ENCODE peak calls at places on chromosomes 13 and 19, in four cellular contexts. F, V, U and Q are unnamed samples. For H3K4me1, the result is how much of the 10 kb centered on the place peaks cover.

GRCh38 chr19:33725567-33725966 is 71.1 kb upstream of the KCTD15 start:
- DNase-seq in F (no peak), V (no peak), U (no peak), Q (no peak)

GRCh38 chr19:18429717-18430416 is 8.1 kb downstream of the ISYNA1 start:
- DNase-seq in F (no peak), V (no peak), U (no peak), Q (no peak)

GRCh38 chr19:30476997-30477396 is 104.8 kb downstream of the ZNF536 start:
- DNase-seq in F (no peak), V (no peak), U (no peak), Q (no peak)

GRCh38 chr19:35717665-35718344 is at the start of gene KMT2B:
- DNase-seq in F (peak), V (peak), U (peak), Q (no peak)

GRCh38 chr13:28220166-28220565 is 81.8 kb downstream of the PAN3 start:
- DNase-seq in F (no peak), V (no peak), U (no peak), Q (no peak)

GRCh38 chr19:30780032-30780431 is 407.8 kb downstream of the ZNF536 start:
- DNase-seq in F (no peak), V (no peak), U (no peak), Q (no peak)

GRCh38 chr13:43154083-43154739 is 130.8 kb downstream of the DNAJC15 start:
- DNase-seq in F (no peak), V (no peak), U (peak), Q (no peak)

GRCh38 chr13:55815458-55816033 is 1325.2 kb upstream of the PRR20A start:
- DNase-seq in F (no peak), V (no peak), U (no peak), Q (no peak)

GRCh38 chr19:29620931-29621351 is 14.9 kb downstream of the POP4 start:
- DNase-seq in F (no peak), V (no peak), U (no peak), Q (peak)

GRCh38 chr19:43624933-43625332 is 5.5 kb upstream of the ZNF428 start:
- DNase-seq in F (peak), V (peak), U (no peak), Q (no peak)

GRCh38 chr13:45737571-45738002 is 35.5 kb downstream of the CBY2 start:
- DNase-seq in F (no peak), V (peak), U (no peak), Q (peak)

GRCh38 chr13:71663431-71663830 is 203.6 kb downstream of the DACH1 start:
- DNase-seq in F (no peak), V (no peak), U (peak), Q (no peak)

GRCh38 chr19:46951236-46951986 is 68.2 kb upstream of the NPAS1 start:
- DNase-seq in F (no peak), V (no peak), U (peak), Q (no peak)

GRCh38 chr13:91155512-91156114 is 191.9 kb upstream of the MIR17HG start:
- DNase-seq in F (no peak), V (no peak), U (peak), Q (no peak)

GRCh38 chr19:1481893-1482360 is 2.9 kb upstream of the C19orf25 start:
- DNase-seq in F (no peak), V (no peak), U (no peak), Q (no peak)

GRCh38 chr19:44905437-44906160 is at the start of gene APOE:
- DNase-seq in F (no peak), V (peak), U (no peak), Q (no peak)

GRCh38 chr19:21610787-21611186 is 105.4 kb downstream of the ZNF429 start:
- DNase-seq in F (no peak), V (no peak), U (no peak), Q (no peak)

GRCh38 chr13:30065181-30065580 is 214.8 kb upstream of the UBL3 start:
- DNase-seq in F (no peak), V (no peak), U (no peak), Q (peak)

GRCh38 chr19:28940751-28941500 is 272.0 kb downstream of the UQCRFS1 start:
- DNase-seq in F (no peak), V (no peak), U (no peak), Q (no peak)

GRCh38 chr13:21805733-21806132 is 134.9 kb downstream of the FGF9 start:
- DNase-seq in F (no peak), V (no peak), U (no peak), Q (no peak)

GRCh38 chr13:23741879-23742510 is 147.2 kb downstream of the MIPEP start:
- DNase-seq in F (no peak), V (peak), U (peak), Q (peak)

GRCh38 chr19:48218964-48219363 is 36.7 kb downstream of the CARD8 start:
- DNase-seq in F (no peak), V (no peak), U (peak), Q (no peak)

DNA sequence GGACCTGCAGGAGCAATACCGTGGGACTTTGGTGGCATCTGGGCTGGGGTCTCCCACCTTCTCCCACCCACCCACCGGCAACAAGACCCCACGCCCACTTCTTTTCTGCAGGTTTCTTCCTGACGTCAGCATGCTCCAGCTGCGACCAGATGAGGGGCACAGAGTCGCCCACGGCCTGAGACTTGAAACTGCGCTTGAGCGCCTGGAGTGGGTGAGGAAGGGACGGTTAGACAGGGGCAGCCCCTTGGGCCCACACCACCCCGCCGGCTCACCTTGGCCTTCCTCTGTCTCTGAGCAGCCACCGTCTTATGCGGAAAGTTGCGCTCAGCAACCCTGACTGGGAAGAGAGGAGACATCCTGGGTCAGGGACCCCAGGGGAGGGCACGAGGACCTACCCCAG is 2.2 kb downstream of the GARIN5B start:
- DNase-seq in F (no peak), V (no peak), U (no peak), Q (no peak)
- H3K27ac ChIP-seq in F (no peak), V (no peak), U (no peak), Q (no peak)

GRCh38 chr13:99873141-99873540 is 98.4 kb downstream of the ZIC5 start:
- DNase-seq in F (no peak), V (no peak), U (no peak), Q (no peak)
- H3K4me1 ChIP-seq in F (under half), V (under half), U (under half), Q (under half)

GRCh38 chr13:106145070-106145469 is 390.4 kb downstream of the EFNB2 start:
- DNase-seq in F (no peak), V (no peak), U (no peak), Q (no peak)

GRCh38 chr13:106145997-106146864 is 389.2 kb downstream of the EFNB2 start:
- DNase-seq in F (no peak), V (no peak), U (no peak), Q (no peak)

GRCh38 chr13:106140476-106140875 is 395.0 kb downstream of the EFNB2 start:
- DNase-seq in F (no peak), V (no peak), U (no peak), Q (no peak)

GRCh38 chr13:106143392-106143791 is 392.1 kb downstream of the EFNB2 start:
- DNase-seq in F (no peak), V (no peak), U (peak), Q (no peak)

GRCh38 chr13:106143930-106144709 is 391.3 kb downstream of the EFNB2 start:
- DNase-seq in F (no peak), V (no peak), U (peak), Q (no peak)
- H3K27ac ChIP-seq in F (no peak), V (no peak), U (peak), Q (no peak)

GRCh38 chr13:40204246-40204645 is 462.2 kb downstream of the FOXO1 start:
- DNase-seq in F (no peak), V (no peak), U (no peak), Q (no peak)

GRCh38 chr13:40205771-40206240 is 460.6 kb downstream of the FOXO1 start:
- DNase-seq in F (no peak), V (no peak), U (no peak), Q (no peak)

GRCh38 chr13:40208517-40208916 is 457.9 kb downstream of the FOXO1 start:
- DNase-seq in F (no peak), V (no peak), U (no peak), Q (no peak)

GRCh38 chr13:40207110-40207478 is 459.3 kb downstream of the FOXO1 start:
- DNase-seq in F (no peak), V (no peak), U (no peak), Q (no peak)

DNA sequence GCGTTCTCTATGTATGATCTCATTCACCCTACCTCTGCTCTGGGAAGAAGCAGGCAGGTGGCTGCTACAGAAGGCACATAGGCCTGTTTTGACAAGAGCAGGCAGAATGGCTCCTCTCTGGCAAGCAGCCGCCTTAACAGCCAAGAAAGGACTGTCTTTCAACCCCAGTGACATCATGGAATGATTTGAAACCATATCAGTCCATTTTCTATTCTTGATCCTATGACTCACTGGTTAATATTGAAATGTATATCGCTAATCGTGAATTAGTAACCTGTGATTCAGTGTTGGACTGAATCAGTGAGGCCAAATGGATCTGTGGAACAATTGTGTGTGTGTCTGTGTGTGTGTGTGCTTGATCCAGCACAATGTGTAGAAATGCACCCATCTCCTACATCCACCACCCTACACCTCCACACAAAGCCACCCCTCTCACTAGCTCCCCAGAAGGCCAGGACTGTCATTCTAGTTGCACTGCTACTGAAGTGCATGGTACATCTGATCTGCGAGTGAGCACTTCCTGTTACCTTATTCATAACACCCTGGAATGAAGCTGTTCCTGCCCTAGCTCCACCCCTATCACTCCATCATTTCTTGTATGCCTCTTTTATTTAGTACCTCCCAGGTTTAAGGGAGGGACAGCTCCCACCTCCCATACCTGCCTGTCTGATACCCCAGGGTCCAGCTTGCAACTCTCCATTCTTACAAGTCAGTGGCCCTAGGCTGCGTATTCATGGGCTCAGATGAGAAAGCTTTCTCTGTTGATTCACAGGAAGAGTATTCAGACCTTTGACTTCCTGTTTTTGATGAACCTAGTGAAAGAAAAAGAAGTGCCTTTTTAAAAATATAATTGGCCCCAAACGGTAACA is 460.0 kb downstream of the FOXO1 start:
- DNase-seq in F (no peak), V (no peak), U (peak), Q (no peak)
- H3K4me1 ChIP-seq in F (under half), V (under half), U (under half), Q (under half)